ENCODE peak calls at places on chromosomes 4 and X, in nine cellular contexts. W, Y, F, Q, S, L, R, G and E are unnamed samples.

GRCh38 chr4:129350800-129351199 is 254.8 kb downstream of the C4orf33 start:
- DNase-seq in W (no peak), Y (no peak), F (no peak), Q (no peak), S (no peak), L (peak), R (no peak), G (no peak), E (no peak)

GRCh38 chr4:109816082-109816442 is 500 bp downstream of the GAR1 start:
- DNase-seq in W (no peak), Y (no peak), F (no peak), Q (no peak), S (no peak), L (no peak), R (no peak), G (peak), E (peak)

GRCh38 chr4:159764343-159764952 is 661.6 kb downstream of the RAPGEF2 start:
- DNase-seq in W (peak), Y (peak), F (peak), Q (peak), S (peak), L (peak), R (no peak), G (peak), E (peak)

GRCh38 chr4:71711985-71712348 is 71.9 kb downstream of the GC start:
- DNase-seq in W (no peak), Y (no peak), F (no peak), Q (no peak), S (no peak), L (no peak), R (no peak), G (no peak), E (no peak)

GRCh38 chrX:118760025-118760424 is 32.6 kb downstream of the IL13RA1 start:
- DNase-seq in W (no peak), Y (no peak), F (no peak), Q (no peak), S (no peak), L (no peak), R (no peak), G (no peak), E (no peak)

GRCh38 chr4:102064747-102065442 is 274.4 kb downstream of the BANK1 start:
- DNase-seq in W (no peak), Y (no peak), F (no peak), Q (no peak), S (no peak), L (no peak), R (no peak), G (no peak), E (no peak)

GRCh38 chrX:1527457-1527856 is 9.5 kb downstream of the P2RY8 start:
- DNase-seq in W (no peak), Y (no peak), F (no peak), Q (no peak), S (no peak), L (no peak), R (no peak), G (no peak), E (no peak)

GRCh38 chr4:26473893-26474292 is 16.4 kb downstream of the CCKAR start:
- DNase-seq in W (no peak), Y (no peak), F (no peak), Q (no peak), S (no peak), L (no peak), R (no peak), G (no peak), E (no peak)

GRCh38 chr4:3031357-3032064 is 42.8 kb downstream of the HTT-AS start:
- DNase-seq in W (no peak), Y (no peak), F (no peak), Q (no peak), S (no peak), L (no peak), R (no peak), G (no peak), E (no peak)

GRCh38 chrX:135625995-135626394 is 87.4 kb upstream of the CT45A1 start:
- DNase-seq in W (no peak), Y (no peak), F (no peak), Q (peak), S (no peak), L (peak), R (no peak), G (no peak), E (peak)

GRCh38 chr4:156778606-156779005 is 193.0 kb downstream of the PDGFC start:
- DNase-seq in W (no peak), Y (no peak), F (no peak), Q (peak), S (no peak), L (no peak), R (no peak), G (no peak), E (no peak)

GRCh38 chrX:147738260-147738659 is 173.5 kb upstream of the FMR1 start:
- DNase-seq in W (no peak), Y (no peak), F (no peak), Q (no peak), S (no peak), L (no peak), R (no peak), G (no peak), E (no peak)

GRCh38 chr4:73435984-73436383 is at the start of gene AFP:
- DNase-seq in W (no peak), Y (no peak), F (no peak), Q (no peak), S (no peak), L (no peak), R (no peak), G (no peak), E (no peak)

GRCh38 chrX:139828037-139828436 is 104.8 kb downstream of the ATP11C start:
- DNase-seq in W (no peak), Y (no peak), F (no peak), Q (no peak), S (no peak), L (no peak), R (no peak), G (no peak), E (no peak)

GRCh38 chrX:153635788-153636668 is 11.0 kb upstream of the DUSP9 start:
- DNase-seq in W (no peak), Y (no peak), F (no peak), Q (peak), S (no peak), L (peak), R (no peak), G (no peak), E (peak)

GRCh38 chr4:108103096-108103495 is 65.6 kb downstream of the LEF1 start:
- DNase-seq in W (no peak), Y (no peak), F (no peak), Q (no peak), S (no peak), L (no peak), R (no peak), G (no peak), E (no peak)

GRCh38 chrX:68894513-68895338 is 65.9 kb downstream of the EFNB1 start:
- DNase-seq in W (no peak), Y (peak), F (peak), Q (peak), S (peak), L (peak), R (peak), G (no peak), E (no peak)